ENCODE peak calls at places on chromosomes 2 and 18, in four cellular contexts. M, K, U and T are unnamed samples.
A peak's percentile ranks its signal among the peaks of the same experiment; 100 is the strongest.

GRCh38 chr2:128726221-128726620 is 407.6 kb upstream of the HS6ST1 start:
- DNase-seq in M (no peak), U (no peak), K (no peak), T (no peak)

GRCh38 chr18:66329716-66330115 is 274.2 kb downstream of the CDH19 start:
- DNase-seq in U (no peak), M (no peak), K (no peak), T (no peak)

GRCh38 chr2:204218040-204218439 is 281.5 kb downstream of the ICOS start:
- DNase-seq in K (no peak), U (no peak), M (no peak), T (no peak)

GRCh38 chr2:175180701-175181103 is 808 bp downstream of the ATP5MC3 start:
- DNase-seq in U (no peak), M (peak; percentile 27), K (no peak), T (peak; percentile 66)

GRCh38 chr2:10407841-10408648 is 40.1 kb downstream of the ODC1 start:
- DNase-seq in U (peak; percentile 88), K (no peak), M (peak; percentile 63), T (peak; percentile 99)

GRCh38 chr2:168208652-168209051 is 38.7 kb downstream of the STK39 start:
- DNase-seq in U (no peak), M (no peak), K (no peak), T (no peak)

GRCh38 chr2:160411167-160411566 is 82.4 kb downstream of the RBMS1 start:
- DNase-seq in M (peak; percentile 60), U (peak; percentile 79), K (no peak), T (peak; percentile 72)

GRCh38 chr18:61542596-61542995 is 209.4 kb downstream of the CDH20 start:
- DNase-seq in K (no peak), M (no peak), U (no peak), T (no peak)

GRCh38 chr2:120503793-120504571 is 158.0 kb downstream of the INHBB start:
- DNase-seq in K (no peak), M (peak; percentile 54), U (peak; percentile 66), T (peak; percentile 32)

GRCh38 chr18:199214-199613 is 40.9 kb downstream of the USP14 start:
- DNase-seq in U (no peak), M (no peak), K (no peak), T (no peak)

GRCh38 chr2:96154506-96155380 is 9.5 kb upstream of the DUSP2 start:
- DNase-seq in U (peak; percentile 67), K (no peak), M (no peak), T (no peak)

GRCh38 chr2:43269074-43269572 is 42.7 kb upstream of the ZFP36L2 start:
- DNase-seq in K (peak; percentile 94), U (peak; percentile 89), M (peak; percentile 97), T (peak; percentile 38)

GRCh38 chr2:19046986-19047780 is 311.2 kb downstream of the OSR1 start:
- DNase-seq in K (no peak), U (no peak), M (no peak), T (no peak)

GRCh38 chr2:218849721-218850120 is 9.9 kb upstream of the WNT6 start:
- DNase-seq in K (peak; percentile 44), U (no peak), M (peak; percentile 9), T (peak; percentile 87)

GRCh38 chr2:96267159-96267971 is 1.3 kb downstream of the CIAO1 start:
- DNase-seq in U (peak; percentile 89), M (peak; percentile 32), K (no peak), T (peak; percentile 34)

GRCh38 chr18:64244571-64244970 is 95.7 kb upstream of the LINC00305 start:
- DNase-seq in M (no peak), K (no peak), U (no peak), T (no peak)

GRCh38 chr2:169139993-169140767 is 70.8 kb downstream of the DHRS9 start:
- DNase-seq in U (no peak), M (no peak), K (no peak), T (no peak)

GRCh38 chr2:128228894-128229293 is 89.8 kb downstream of the HS6ST1 start:
- DNase-seq in U (no peak), K (no peak), M (peak; percentile 12), T (peak; percentile 37)

GRCh38 chr2:235026649-235027557 is 75.1 kb downstream of the SH3BP4 start:
- DNase-seq in U (peak; percentile 62), M (peak; percentile 36), K (no peak), T (peak; percentile 99)

GRCh38 chr2:27959496-27959895 is 69.0 kb downstream of the BABAM2 start:
- DNase-seq in K (no peak), M (peak; percentile 17), U (no peak), T (peak; percentile 70)

GRCh38 chr18:61888622-61889021 is 4.2 kb downstream of the RNF152 start:
- DNase-seq in U (no peak), K (no peak), M (no peak), T (no peak)

GRCh38 chr2:227308784-227309183 is 16.3 kb upstream of the MFF start:
- DNase-seq in U (no peak), M (no peak), K (no peak), T (peak; percentile 13)

GRCh38 chr2:241853651-241854341 is 4.9 kb downstream of the PDCD1 start:
- DNase-seq in K (peak; percentile 42), U (peak; percentile 70), M (no peak), T (no peak)

GRCh38 chr2:162073776-162074578 is at the start of gene DPP4:
- DNase-seq in K (peak; percentile 51), U (peak; percentile 87), M (no peak), T (no peak)

GRCh38 chr2:163210430-163210918 is 371.9 kb upstream of the KCNH7 start:
- DNase-seq in K (no peak), M (no peak), U (no peak), T (peak; percentile 62)

GRCh38 chr2:88201811-88202169 is 31.6 kb downstream of the THNSL2 start:
- DNase-seq in U (no peak), M (no peak), K (no peak), T (no peak)

GRCh38 chr2:27013738-27014137 is 19.0 kb upstream of the TMEM214 start:
- DNase-seq in K (no peak), M (no peak), U (no peak), T (no peak)

GRCh38 chr2:26462511-26463251 is 15.2 kb downstream of the OTOF start:
- DNase-seq in K (peak; percentile 64), U (peak; percentile 56), M (peak; percentile 66), T (peak; percentile 66)

GRCh38 chr18:43571078-43571689 is 293.9 kb upstream of the SYT4 start:
- DNase-seq in M (peak; percentile 57), K (no peak), U (no peak), T (peak; percentile 71)

GRCh38 chr2:169976335-169976851 is 149.1 kb downstream of the UBR3 start:
- DNase-seq in U (no peak), K (no peak), M (no peak), T (no peak)

GRCh38 chr2:111226797-111227700 is 106.3 kb downstream of the BCL2L11 start:
- DNase-seq in M (peak; percentile 27), U (no peak), K (no peak), T (peak; percentile 45)